ENCODE peak calls at places on chromosomes 13 and 19, in five cellular contexts. W is effector memory CD4-positive, alpha-beta T cell; V is endothelial cell; Z is NCI-H2081; E is T-cell. A is an unnamed sample.

GRCh38 chr13:99272481-99272880 is 14.3 kb upstream of the GPR18 start:
- DNase-seq in W (no peak), V (no peak), Z (no peak), E (no peak), A (no peak)

GRCh38 chr19:4604912-4605311 is 34.4 kb upstream of the TNFAIP8L1 start:
- DNase-seq in W (no peak), V (no peak), Z (no peak), E (no peak), A (no peak)

GRCh38 chr13:99689955-99690354 is 188.7 kb downstream of the TM9SF2 start:
- DNase-seq in W (no peak), V (no peak), Z (no peak), E (no peak), A (no peak)

GRCh38 chr13:77325371-77325941 is 1.4 kb downstream of the MYCBP2 start:
- DNase-seq in W (no peak), V (no peak), Z (no peak), E (no peak), A (peak)

GRCh38 chr19:41753936-41754529 is 1.3 kb upstream of the CEACAM6 start:
- DNase-seq in W (peak), V (peak), Z (peak), E (peak), A (peak)

GRCh38 chr19:38012944-38013343 is 105.9 kb downstream of the SIPA1L3 start:
- DNase-seq in W (no peak), V (no peak), Z (no peak), E (no peak), A (peak)

GRCh38 chr13:85772379-85772778 is 26.8 kb downstream of the SLITRK6 start:
- DNase-seq in W (no peak), V (no peak), Z (no peak), E (no peak), A (no peak)

GRCh38 chr13:20711301-20712044 is 8.0 kb downstream of the IL17D start:
- DNase-seq in W (no peak), V (no peak), Z (no peak), E (no peak), A (no peak)

GRCh38 chr19:912181-913079 is 589 bp downstream of the R3HDM4 start:
- DNase-seq in W (no peak), V (no peak), Z (no peak), E (peak), A (peak)

GRCh38 chr13:93079294-93079693 is 147.3 kb upstream of the GPC6 start:
- DNase-seq in W (no peak), V (no peak), Z (peak), E (no peak), A (no peak)

A was measured in B cell.